ENCODE peak calls at places on chromosomes 5 and 9, in four cellular contexts. S is T-helper 17 cell; B is activated CD8-positive, alpha-beta memory T cell treated with anti-CD3 and anti-CD28 coated beads, Interleukin-2, amount 50 U/mL, for 4 hours; D is HCEC 1CT. E is an unnamed sample.

GRCh38 chr9:70480405-70480980 is 66.0 kb upstream of the KLF9 start:
- DNase-seq in D (peak), S (no peak), B (no peak), E (peak)

GRCh38 chr5:14062178-14062577 is 81.0 kb upstream of the TRIO start:
- DNase-seq in D (no peak), B (no peak), S (no peak), E (no peak)

GRCh38 chr5:62077823-62078550 is 228.0 kb upstream of the KIF2A start:
- DNase-seq in B (no peak), S (no peak), D (no peak), E (no peak)

GRCh38 chr9:129352157-129352870 is 174.3 kb upstream of the IER5L start:
- DNase-seq in S (no peak), D (no peak), B (peak), E (no peak)

GRCh38 chr9:84669293-84670105 is at the start of gene NTRK2:
- DNase-seq in S (peak), B (no peak), D (no peak), E (no peak)

GRCh38 chr9:34686732-34687131 is 4.3 kb downstream of the CCL19 start:
- DNase-seq in S (no peak), D (no peak), B (no peak), E (no peak)

GRCh38 chr5:142600611-142601360 is 85.1 kb downstream of the FGF1 start:
- DNase-seq in S (no peak), B (no peak), D (peak), E (no peak)

GRCh38 chr9:116149844-116150243 is 3.7 kb upstream of the PAPPA start:
- DNase-seq in D (peak), B (no peak), S (no peak), E (peak)

GRCh38 chr9:110919609-110920008 is 118.7 kb downstream of the LPAR1 start:
- DNase-seq in B (no peak), D (peak), S (no peak), E (no peak)

GRCh38 chr9:105681724-105682123 is 12.6 kb upstream of the TMEM38B start:
- DNase-seq in B (no peak), D (peak), S (no peak), E (no peak)